ENCODE peak calls at places on chromosomes 3 and 15, in four cellular contexts. M, T, A and N are unnamed samples.

GRCh38 chr3:159158801-159159200 is 356.9 kb downstream of the MFSD1 start:
- DNase-seq in A (no peak), T (no peak), M (no peak), N (no peak)

GRCh38 chr15:67850995-67851535 is 11.2 kb upstream of the RNU6-1 start:
- DNase-seq in M (no peak), A (no peak), T (no peak), N (no peak)

GRCh38 chr15:49815937-49816336 is 195.1 kb downstream of the DTWD1 start:
- DNase-seq in A (no peak), T (no peak), M (no peak), N (peak)

GRCh38 chr3:39177708-39178332 is 14.6 kb downstream of the XIRP1 start:
- DNase-seq in A (peak), M (peak), T (peak), N (no peak)

GRCh38 chr15:40456299-40456712 is 14.5 kb upstream of the CHST14 start:
- DNase-seq in M (no peak), A (no peak), T (no peak), N (no peak)

GRCh38 chr15:96053039-96054021 is 277.2 kb upstream of the NR2F2 start:
- DNase-seq in A (no peak), T (no peak), M (peak), N (no peak)

GRCh38 chr3:56019490-56019889 is 448.8 kb downstream of the ERC2 start:
- DNase-seq in A (no peak), M (no peak), T (no peak), N (no peak)

GRCh38 chr3:5232570-5232969 is 45.1 kb downstream of the EDEM1 start:
- DNase-seq in T (no peak), M (peak), A (no peak), N (no peak)

GRCh38 chr15:99054892-99055291 is 47.3 kb upstream of the PGPEP1L start:
- DNase-seq in M (no peak), A (no peak), T (no peak), N (no peak)

GRCh38 chr3:177051419-177051818 is 145.9 kb downstream of the TBL1XR1 start:
- DNase-seq in A (no peak), M (no peak), T (peak), N (no peak)

GRCh38 chr3:43950775-43951174 is 260.0 kb downstream of the ABHD5 start:
- DNase-seq in M (peak), T (no peak), A (no peak), N (no peak)

GRCh38 chr3:129952956-129953355 is 21.6 kb upstream of the TRH start:
- DNase-seq in M (no peak), T (no peak), A (no peak), N (no peak)